ENCODE peak calls at places on chromosomes 12 and 14, in four cellular contexts. Q is A549, J is K562, V is HepG2. R is an unnamed sample.
A peak's percentile ranks its signal among the peaks of the same experiment; 100 is the strongest.

GRCh38 chr12:4383304-4383865 is 3.9 kb upstream of the FGF23 start:
- DNase-seq in Q (no peak), J (peak; percentile 18), V (peak; percentile 21), R (peak; percentile 70)

GRCh38 chr12:85029456-85029855 is 6.6 kb downstream of the TSPAN19 start:
- DNase-seq in Q (peak; percentile 16), J (peak; percentile 7), V (peak; percentile 3), R (no peak)

GRCh38 chr14:105193916-105194782 is 13.0 kb upstream of the NUDT14 start:
- DNase-seq in Q (no peak), J (no peak), V (no peak), R (no peak)

GRCh38 chr14:73500360-73500759 is 9.6 kb downstream of the RIOX1 start:
- DNase-seq in Q (no peak), J (no peak), V (no peak), R (no peak)

GRCh38 chr14:80037349-80037748 is 174.0 kb downstream of the DIO2 start:
- DNase-seq in Q (no peak), J (no peak), V (no peak), R (no peak)

GRCh38 chr14:36661506-36662257 is at the start of gene PAX9:
- DNase-seq in Q (peak; percentile 88), J (peak; percentile 92), V (peak; percentile 39), R (peak; percentile 96)

GRCh38 chr14:77804592-77804991 is 4.7 kb downstream of the ADCK1 start:
- DNase-seq in Q (peak; percentile 19), J (peak; percentile 20), V (peak; percentile 27), R (peak; percentile 69)

GRCh38 chr12:94211011-94211410 is 62.6 kb downstream of the PLXNC1 start:
- DNase-seq in Q (no peak), J (no peak), V (no peak), R (no peak)

GRCh38 chr14:54567634-54568561 is 970 bp downstream of the SAMD4A start:
- DNase-seq in Q (no peak), J (peak; percentile 21), V (peak; percentile 14), R (peak; percentile 72)

GRCh38 chr12:128920468-128920867 is 67.2 kb downstream of the GLT1D1 start:
- DNase-seq in Q (no peak), J (no peak), V (no peak), R (no peak)

GRCh38 chr14:104598039-104598438 is 6.5 kb downstream of the TMEM179 start:
- DNase-seq in Q (no peak), J (no peak), V (no peak), R (no peak)

GRCh38 chr14:80987235-80988032 is 32.0 kb downstream of the TSHR start:
- DNase-seq in Q (peak; percentile 64), J (peak; percentile 58), V (peak; percentile 45), R (peak; percentile 73)

GRCh38 chr14:94407906-94408305 is 19.5 kb upstream of the SERPINA1 start:
- DNase-seq in Q (no peak), J (no peak), V (no peak), R (no peak)

GRCh38 chr12:29676676-29677075 is 107.1 kb downstream of the TMTC1 start:
- DNase-seq in Q (no peak), J (no peak), V (no peak), R (no peak)

GRCh38 chr12:54360717-54361456 is 3.4 kb downstream of the GPR84 start:
- DNase-seq in Q (peak; percentile 78), J (peak; percentile 47), V (peak; percentile 82), R (peak; percentile 94)

GRCh38 chr12:28683371-28683770 is 465.7 kb upstream of the FAR2 start:
- DNase-seq in Q (no peak), J (no peak), V (no peak), R (no peak)

GRCh38 chr12:47903151-47903611 is 1.6 kb downstream of the VDR start:
- DNase-seq in Q (no peak), J (no peak), V (no peak), R (no peak)

GRCh38 chr12:67068773-67069450 is 200.2 kb upstream of the CAND1 start:
- DNase-seq in Q (peak; percentile 37), J (peak; percentile 18), V (peak; percentile 3), R (peak; percentile 63)

GRCh38 chr14:53793790-53794560 is 162.7 kb downstream of the BMP4 start:
- DNase-seq in Q (no peak), J (no peak), V (peak; percentile 40), R (no peak)

GRCh38 chr14:56657604-56658003 is 78.0 kb downstream of the TMEM260 start:
- DNase-seq in Q (no peak), J (no peak), V (no peak), R (no peak)

GRCh38 chr14:56659361-56659760 is 79.8 kb downstream of the TMEM260 start:
- DNase-seq in Q (no peak), J (no peak), V (no peak), R (no peak)

GRCh38 chr14:56660677-56661389 is 81.2 kb downstream of the TMEM260 start:
- DNase-seq in Q (no peak), J (no peak), V (no peak), R (no peak)

GRCh38 chr14:56661478-56661877 is 81.9 kb downstream of the TMEM260 start:
- DNase-seq in Q (no peak), J (no peak), V (no peak), R (no peak)

GRCh38 chr14:56659964-56660551 is 80.5 kb downstream of the TMEM260 start:
- DNase-seq in Q (peak; percentile 54), J (peak; percentile 35), V (peak; percentile 50), R (no peak)
- TF ChIP-seq HMGXB4 in Q (no peak), J (no peak), V (no peak), R (no peak)

DNA sequence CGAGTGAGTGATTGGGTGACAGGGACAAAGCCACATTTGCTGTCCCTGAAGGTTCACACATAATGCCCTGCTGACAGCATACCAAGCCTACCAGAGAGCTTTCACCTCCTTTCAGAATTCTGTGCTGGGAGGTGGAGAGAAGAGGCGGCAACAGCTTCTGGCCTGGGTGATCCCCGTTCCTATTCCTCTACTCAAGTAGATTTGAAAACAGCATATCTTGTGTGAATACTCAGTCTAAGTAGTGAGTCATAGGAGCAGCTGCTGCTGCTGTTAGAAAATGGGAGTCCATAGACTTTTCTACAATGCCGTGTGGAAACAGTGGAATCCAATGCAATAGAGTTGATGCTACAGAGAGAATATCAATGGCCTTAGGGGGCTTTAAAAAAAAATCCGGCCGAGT is 44.7 kb downstream of the SRGAP1 start:
- DNase-seq in Q (peak; percentile 39), J (no peak), V (no peak), R (no peak)
- TF ChIP-seq USF2 in Q (no peak), J (no peak), V (no peak), R (no peak)

GRCh38 chr12:106358410-106359241 is 1.1 kb downstream of the POLR3B start:
- DNase-seq in Q (peak; percentile 63), J (peak; percentile 70), V (peak; percentile 78), R (no peak)
- TF ChIP-seq HMGXB4 in Q (no peak), J (no peak), V (no peak), R (no peak)

GRCh38 chr12:115044073-115044472 is 360.1 kb upstream of the TBX3 start:
- DNase-seq in Q (no peak), J (no peak), V (no peak), R (no peak)
- TF ChIP-seq USF2 in Q (no peak), J (peak; percentile 53), V (no peak), R (peak; percentile 83)

GRCh38 chr12:75889214-75889613 is 142.4 kb downstream of the PHLDA1 start:
- DNase-seq in Q (no peak), J (no peak), V (no peak), R (peak; percentile 33)
- TF ChIP-seq HMGXB4 in Q (no peak), J (no peak), V (no peak), R (no peak)

DNA sequence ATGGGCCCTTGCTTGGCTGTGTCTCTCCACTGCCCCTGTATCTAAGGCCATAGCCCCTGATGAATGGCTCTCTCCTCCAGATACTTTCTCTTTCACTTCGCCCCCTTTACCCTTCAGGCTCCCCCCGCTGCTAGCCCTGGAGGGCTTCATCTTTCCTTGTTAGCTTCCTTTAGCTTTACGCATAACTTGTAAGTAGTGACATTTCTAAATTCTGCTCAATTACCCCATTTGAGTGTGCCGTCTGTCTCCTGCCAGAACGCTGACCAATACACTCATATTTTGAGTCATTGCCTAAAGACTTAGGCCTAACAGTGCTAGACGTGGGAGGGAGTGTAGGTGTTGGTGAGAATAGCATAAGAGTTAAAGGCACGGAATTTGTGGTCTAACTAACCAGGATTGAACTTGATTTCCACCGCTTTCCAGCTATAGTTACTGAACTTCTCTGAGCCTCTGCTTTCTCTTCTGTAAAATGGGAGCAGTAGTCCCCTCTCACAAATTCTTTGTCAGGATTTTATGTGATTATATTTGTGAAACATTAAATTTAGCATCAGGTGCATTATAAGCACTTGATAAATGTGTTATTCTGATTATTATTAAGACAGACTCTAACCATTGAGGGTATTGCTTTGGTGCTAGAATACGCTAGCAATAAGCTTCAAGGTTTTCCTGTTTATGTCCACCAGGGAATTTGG is 129.3 kb downstream of the ZFP36L1 start:
- DNase-seq in Q (no peak), J (no peak), V (no peak), R (no peak)
- TF ChIP-seq USF2 in Q (no peak), J (no peak), V (no peak), R (no peak)

R was measured in WTC11.